ENCODE peak calls at places on chromosomes 13 and 19, in six cellular contexts. R, T, N, Y, V and O are unnamed samples.

GRCh38 chr13:97222934-97223710 is 989 bp downstream of the MBNL2 start:
- DNase-seq in R (no peak), T (peak), N (peak), Y (no peak), V (peak), O (no peak)

GRCh38 chr13:104641309-104641708 is 1575.1 kb upstream of the SLC10A2 start:
- DNase-seq in R (peak), T (no peak), N (peak), Y (no peak), V (no peak), O (no peak)

GRCh38 chr13:19382111-19382510 is 179.2 kb downstream of the TPTE2 start:
- DNase-seq in R (peak), T (no peak), N (no peak), Y (no peak), V (no peak), O (no peak)

GRCh38 chr19:51064534-51065220 is at the start of gene KLK13:
- DNase-seq in R (no peak), T (peak), N (no peak), Y (peak), V (peak), O (no peak)

GRCh38 chr13:95862401-95862800 is 185.5 kb downstream of the DNAJC3 start:
- DNase-seq in R (no peak), T (no peak), N (no peak), Y (no peak), V (no peak), O (no peak)

GRCh38 chr19:30353394-30353793 is 18.8 kb upstream of the ZNF536 start:
- DNase-seq in R (no peak), T (no peak), N (no peak), Y (no peak), V (no peak), O (no peak)

GRCh38 chr19:49106648-49107135 is 7.5 kb upstream of the LIN7B start:
- DNase-seq in R (peak), T (peak), N (peak), Y (peak), V (peak), O (peak)

GRCh38 chr13:51577690-51578089 is 6.6 kb upstream of the WDFY2 start:
- DNase-seq in R (no peak), T (no peak), N (peak), Y (no peak), V (no peak), O (no peak)

GRCh38 chr19:39430675-39431593 is 4.8 kb downstream of the RPS16 start:
- DNase-seq in R (no peak), T (peak), N (peak), Y (peak), V (no peak), O (peak)

GRCh38 chr13:22214184-22214583 is 543.3 kb downstream of the FGF9 start:
- DNase-seq in R (no peak), T (no peak), N (no peak), Y (no peak), V (no peak), O (no peak)

GRCh38 chr19:46388311-46389095 is 24.9 kb downstream of the CCDC8 start:
- DNase-seq in R (no peak), T (no peak), N (no peak), Y (no peak), V (no peak), O (no peak)

GRCh38 chr13:91232716-91233115 is 114.8 kb upstream of the MIR17HG start:
- DNase-seq in R (no peak), T (no peak), N (no peak), Y (no peak), V (no peak), O (no peak)

GRCh38 chr19:21314676-21315075 is 14.5 kb downstream of the ZNF708 start:
- DNase-seq in R (peak), T (peak), N (no peak), Y (no peak), V (no peak), O (no peak)

GRCh38 chr13:93559718-93560117 is 333.1 kb downstream of the GPC6 start:
- DNase-seq in R (no peak), T (peak), N (peak), Y (no peak), V (no peak), O (no peak)

GRCh38 chr19:6099037-6099436 is 11.3 kb downstream of the RFX2 start:
- DNase-seq in R (no peak), T (no peak), N (no peak), Y (no peak), V (no peak), O (no peak)
- H3K9ac ChIP-seq in R (no peak), T (peak), N (no peak), Y (no peak), V (no peak), O (no peak)

GRCh38 chr19:11458236-11458900 is 22.5 kb downstream of the ELAVL3 start:
- DNase-seq in R (peak), T (no peak), N (no peak), Y (no peak), V (no peak), O (no peak)

GRCh38 chr19:11457831-11458230 is 22.4 kb downstream of the PRKCSH start:
- DNase-seq in R (no peak), T (no peak), N (no peak), Y (no peak), V (no peak), O (no peak)

GRCh38 chr19:11453468-11454341 is 18.3 kb downstream of the PRKCSH start:
- DNase-seq in R (peak), T (no peak), N (no peak), Y (no peak), V (peak), O (no peak)

GRCh38 chr19:11457115-11457514 is 21.7 kb downstream of the PRKCSH start:
- DNase-seq in R (peak), T (no peak), N (no peak), Y (no peak), V (no peak), O (no peak)

DNA sequence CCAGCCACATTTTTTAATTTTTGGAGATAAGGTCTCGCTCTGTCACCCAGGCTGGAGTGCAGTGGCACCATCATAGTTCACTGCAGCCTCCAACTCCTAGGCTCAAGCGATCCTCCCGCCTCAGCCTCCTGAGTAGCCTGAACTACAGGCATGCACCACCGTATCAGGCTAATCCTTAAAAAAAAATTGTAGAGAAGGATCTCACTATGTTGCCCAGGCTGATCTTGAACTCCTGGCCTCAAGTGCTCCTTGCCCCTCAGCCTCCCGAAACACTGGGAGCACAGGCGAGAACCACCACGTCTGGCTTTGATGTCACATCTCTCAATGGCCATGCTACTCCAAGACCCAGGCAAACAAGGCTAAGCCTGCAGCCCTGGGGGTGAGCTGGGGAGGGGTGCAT is 21.2 kb downstream of the PRKCSH start:
- DNase-seq in R (no peak), T (no peak), N (no peak), Y (no peak), V (no peak), O (no peak)
- H3K27ac ChIP-seq in R (no peak), T (no peak), N (no peak), Y (no peak), V (no peak), O (no peak)

GRCh38 chr13:60976367-60976766 is 439.3 kb downstream of the PCDH20 start:
- DNase-seq in R (no peak), T (no peak), N (no peak), Y (no peak), V (no peak), O (no peak)

GRCh38 chr13:60969659-60970058 is 446.0 kb downstream of the PCDH20 start:
- DNase-seq in R (no peak), T (no peak), N (no peak), Y (no peak), V (no peak), O (no peak)

GRCh38 chr13:60970736-60971135 is 444.9 kb downstream of the PCDH20 start:
- DNase-seq in R (no peak), T (no peak), N (no peak), Y (no peak), V (no peak), O (no peak)

DNA sequence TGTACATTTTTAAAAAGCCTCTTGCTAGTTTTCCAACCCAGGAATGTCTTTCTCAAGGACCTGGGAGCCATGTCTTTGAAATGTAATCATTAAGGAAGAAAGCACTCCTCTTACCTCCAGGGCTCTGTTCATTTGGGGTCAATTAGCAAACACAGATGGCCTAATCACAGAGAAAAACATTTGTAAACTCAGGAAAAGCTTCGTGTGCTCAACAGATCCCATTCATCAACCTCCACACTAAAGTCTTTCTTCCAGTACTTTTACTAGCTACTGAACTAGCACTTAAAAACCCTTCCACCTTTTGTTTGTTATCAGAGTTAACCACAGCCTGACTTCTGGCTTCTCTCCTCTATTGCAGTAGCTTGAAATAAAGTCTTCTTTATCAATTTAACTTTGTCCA is 441.4 kb downstream of the PCDH20 start:
- DNase-seq in R (no peak), T (no peak), N (no peak), Y (no peak), V (peak), O (no peak)
- TF ChIP-seq EZH2phosphoT487 in R (no peak), T (no peak), N (no peak), Y (no peak), V (no peak), O (no peak)

GRCh38 chr19:17796838-17797168 is 1.9 kb downstream of the B3GNT3 start:
- DNase-seq in R (no peak), T (no peak), N (no peak), Y (no peak), V (peak), O (no peak)

GRCh38 chr19:17796013-17796837 is 1.3 kb downstream of the B3GNT3 start:
- DNase-seq in R (no peak), T (no peak), N (peak), Y (peak), V (peak), O (no peak)

GRCh38 chr19:17794731-17795494 is at the start of gene B3GNT3:
- DNase-seq in R (no peak), T (peak), N (peak), Y (peak), V (peak), O (no peak)

GRCh38 chr19:17795495-17795856 is 538 bp downstream of the B3GNT3 start:
- DNase-seq in R (no peak), T (no peak), N (peak), Y (no peak), V (no peak), O (no peak)

GRCh38 chr19:17794412-17794730 is 567 bp upstream of the B3GNT3 start:
- DNase-seq in R (no peak), T (no peak), N (no peak), Y (no peak), V (peak), O (no peak)
- H3K9ac ChIP-seq in R (no peak), T (no peak), N (peak), Y (peak), V (no peak), O (no peak)

GRCh38 chr13:27918041-27918917 is 1.5 kb upstream of the PDX1 start:
- DNase-seq in R (no peak), T (no peak), N (no peak), Y (no peak), V (peak), O (no peak)
- H3K27ac ChIP-seq in R (no peak), T (no peak), N (no peak), Y (no peak), V (no peak), O (no peak)

GRCh38 chr13:49023441-49023840 is 47.7 kb downstream of the FNDC3A start:
- DNase-seq in R (no peak), T (peak), N (peak), Y (peak), V (no peak), O (no peak)
- TF ChIP-seq EZH2phosphoT487 in R (no peak), T (no peak), N (no peak), Y (no peak), V (no peak), O (no peak)